ENCODE peak calls at places on chromosomes 6 and 20, in eight cellular contexts. Q is AG10803; S is activated CD4-positive, alpha-beta T cell treated with anti-CD3 and anti-CD28 coated beads for 36 hours; Z is HS-5; I is NCI-H1092 treated with DMSO at 0.1 percent for 48 hours; R is ACHN; V is posterior cingulate gyrus; B is substantia nigra. W is an unnamed sample.

GRCh38 chr6:134175532-134176282 is 123.3 kb upstream of the SLC2A12 start:
- DNase-seq in Z (no peak), Q (peak; percentile 71), V (peak; percentile 60), R (peak; percentile 67), S (peak; percentile 69), I (peak; percentile 37), B (peak; percentile 66), W (peak; percentile 41)

GRCh38 chr6:130293800-130294199 is 71.0 kb upstream of the SAMD3 start:
- DNase-seq in Z (peak; percentile 49), V (no peak), R (peak; percentile 44), B (no peak), I (no peak), S (peak; percentile 47), Q (peak; percentile 77), W (no peak)

GRCh38 chr20:57464642-57465211 is 60.2 kb downstream of the CTCFL start:
- DNase-seq in B (no peak), Z (no peak), Q (no peak), R (peak; percentile 25), S (peak; percentile 27), I (no peak), V (no peak), W (no peak)

GRCh38 chr6:52422156-52422555 is 2.0 kb downstream of the EFHC1 start:
- DNase-seq in B (no peak), I (no peak), R (no peak), V (no peak), Q (no peak), S (no peak), Z (no peak), W (no peak)

GRCh38 chr6:125020385-125020784 is 58.1 kb downstream of the RNF217 start:
- DNase-seq in S (no peak), V (no peak), B (no peak), Q (peak; percentile 81), I (no peak), R (no peak), Z (no peak), W (no peak)

GRCh38 chr6:54301770-54302169 is 6.5 kb upstream of the TINAG start:
- DNase-seq in Q (no peak), S (no peak), R (no peak), V (no peak), Z (no peak), B (no peak), I (no peak), W (no peak)

GRCh38 chr6:126786262-126786661 is 332.2 kb upstream of the RSPO3 start:
- DNase-seq in S (no peak), Z (no peak), V (no peak), Q (no peak), B (no peak), R (no peak), I (no peak), W (no peak)

GRCh38 chr6:133555726-133556125 is 314.6 kb downstream of the EYA4 start:
- DNase-seq in V (no peak), B (no peak), Q (no peak), R (no peak), Z (no peak), S (no peak), I (peak; percentile 20), W (no peak)

GRCh38 chr6:89063881-89064280 is 16.7 kb upstream of the PNRC1 start:
- DNase-seq in S (no peak), Z (no peak), R (no peak), I (no peak), B (no peak), Q (no peak), V (no peak), W (no peak)

GRCh38 chr6:96142142-96142541 is 126.4 kb downstream of the FUT9 start:
- DNase-seq in Z (no peak), V (no peak), R (no peak), B (no peak), S (no peak), Q (no peak), I (no peak), W (no peak)

GRCh38 chr20:20092852-20093251 is 40.5 kb downstream of the CFAP61 start:
- DNase-seq in V (no peak), R (no peak), B (no peak), Z (no peak), Q (peak; percentile 7), S (no peak), I (no peak), W (no peak)

GRCh38 chr20:18004389-18005031 is 35.7 kb downstream of the MGME1 start:
- DNase-seq in S (no peak), Q (peak; percentile 56), Z (no peak), I (no peak), V (no peak), B (no peak), R (no peak), W (no peak)

GRCh38 chr6:154598403-154598802 is 87.9 kb upstream of the CNKSR3 start:
- DNase-seq in I (no peak), S (no peak), Z (no peak), Q (no peak), R (no peak), V (no peak), B (no peak), W (no peak)

GRCh38 chr6:25193865-25194679 is 85.1 kb upstream of the CARMIL1 start:
- DNase-seq in R (no peak), I (no peak), V (no peak), Z (no peak), S (no peak), Q (peak; percentile 21), B (no peak), W (no peak)

GRCh38 chr6:166556871-166557322 is 29.6 kb downstream of the RAMACL start:
- DNase-seq in Q (peak; percentile 97), S (peak; percentile 31), V (peak; percentile 86), I (no peak), Z (peak; percentile 64), B (peak; percentile 73), R (peak; percentile 95), W (peak; percentile 35)